ENCODE peak calls at places on chromosomes 4 and X, in eight cellular contexts. C, X, F, L, M, N, V and D are unnamed samples.

GRCh38 chr4:83785906-83786305 is 250.0 kb downstream of the GPAT3 start:
- DNase-seq in L (no peak), N (no peak), M (no peak), C (no peak), F (no peak), X (no peak), V (no peak), D (no peak)

GRCh38 chr4:137663376-137664054 is 131.2 kb upstream of the PCDH18 start:
- DNase-seq in N (peak; percentile 19), V (no peak), M (no peak), F (no peak), X (no peak), C (no peak), L (no peak), D (no peak)

GRCh38 chr4:8336412-8337075 is 67.0 kb downstream of the HTRA3 start:
- DNase-seq in F (no peak), L (no peak), C (no peak), N (no peak), M (no peak), V (no peak), X (no peak), D (no peak)

GRCh38 chr4:55173580-55173979 is 48.2 kb upstream of the KDR start:
- DNase-seq in M (no peak), F (peak; percentile 6), L (no peak), N (peak; percentile 51), C (no peak), V (no peak), X (no peak), D (no peak)

GRCh38 chrX:37685452-37686347 is at the start of gene XK:
- DNase-seq in X (peak; percentile 20), F (peak; percentile 76), M (peak; percentile 74), N (peak; percentile 39), C (peak; percentile 3), L (peak; percentile 33), V (peak; percentile 81), D (peak; percentile 48)

GRCh38 chr4:815464-816146 is 10.3 kb downstream of the CPLX1 start:
- DNase-seq in M (no peak), L (no peak), X (no peak), V (peak; percentile 17), F (no peak), N (no peak), C (no peak), D (no peak)

GRCh38 chr4:69376450-69376849 is 96.2 kb downstream of the UGT2B28 start:
- DNase-seq in F (no peak), X (no peak), C (no peak), V (no peak), N (no peak), L (no peak), M (no peak), D (no peak)

GRCh38 chr4:179989975-179990374 is 2253.2 kb upstream of the TENM3 start:
- DNase-seq in V (no peak), X (no peak), N (no peak), M (no peak), F (no peak), C (no peak), L (no peak), D (no peak)

GRCh38 chr4:83767017-83767541 is 231.2 kb downstream of the GPAT3 start:
- DNase-seq in X (no peak), V (no peak), C (no peak), N (no peak), M (no peak), L (no peak), F (no peak), D (no peak)

GRCh38 chr4:140229881-140230280 is 75.9 kb upstream of the MAML3 start:
- DNase-seq in N (no peak), C (no peak), V (no peak), F (no peak), M (no peak), X (no peak), L (no peak), D (no peak)

GRCh38 chrX:104254442-104255115 is at the start of gene ESX1:
- DNase-seq in X (no peak), L (no peak), N (peak; percentile 3), C (no peak), M (peak; percentile 48), V (no peak), F (peak; percentile 33), D (no peak)

GRCh38 chrX:45172890-45173289 is 27.8 kb downstream of the DIPK2B start:
- DNase-seq in F (peak; percentile 55), M (no peak), X (no peak), C (no peak), N (peak; percentile 58), V (no peak), L (no peak), D (no peak)

GRCh38 chr4:112173593-112174559 is 28.6 kb downstream of the FAM241A start:
- DNase-seq in N (no peak), F (no peak), C (no peak), V (no peak), X (no peak), L (no peak), M (no peak), D (no peak)

GRCh38 chrX:15679246-15679645 is 14.6 kb upstream of the CLTRN start:
- DNase-seq in M (no peak), F (no peak), X (no peak), C (no peak), N (no peak), L (no peak), V (no peak), D (peak; percentile 2)

DNA sequence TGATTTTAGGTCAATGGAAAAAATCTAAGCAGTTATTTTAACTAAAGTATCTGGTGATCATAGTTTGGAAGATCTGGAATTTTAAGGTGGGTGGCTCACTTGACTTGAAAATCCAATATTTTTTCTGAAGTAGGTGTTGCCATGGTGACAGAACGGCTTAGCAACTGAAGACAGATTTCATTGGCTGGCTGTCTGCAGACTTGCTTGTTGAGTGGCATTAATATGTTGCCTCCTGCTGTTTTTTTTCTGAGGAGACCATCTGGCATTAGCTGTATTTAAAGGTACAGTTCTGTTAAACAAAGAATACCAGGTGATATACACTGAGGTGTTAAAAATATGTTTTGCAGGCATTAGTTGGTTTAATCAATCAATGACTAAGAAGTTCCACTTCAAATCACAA is 19.8 kb downstream of the CPE start:
- DNase-seq in M (no peak), N (peak; percentile 42), X (no peak), L (no peak), V (no peak), C (no peak), F (peak; percentile 44), D (peak; percentile 80)
- H3K27ac ChIP-seq in M (no peak overlapping the region), N (no peak overlapping the region), X (no peak overlapping the region), L (no peak overlapping the region), V (no peak overlapping the region), C (no peak overlapping the region), F (no peak overlapping the region), D (peak overlapping the region; percentile 19)

GRCh38 chrX:66633541-66633940 is 5.3 kb downstream of the EDA2R start:
- DNase-seq in F (no peak), N (peak; percentile 51), C (no peak), V (no peak), L (no peak), M (no peak), X (no peak), D (no peak)

GRCh38 chrX:66632986-66633385 is 5.9 kb downstream of the EDA2R start:
- DNase-seq in V (no peak), F (no peak), L (no peak), M (no peak), N (peak; percentile 18), C (no peak), X (no peak), D (no peak)

GRCh38 chrX:66635360-66635759 is 3.5 kb downstream of the EDA2R start:
- DNase-seq in X (no peak), F (peak; percentile 17), L (no peak), N (peak; percentile 45), V (no peak), M (no peak), C (no peak), D (no peak)

GRCh38 chrX:66632473-66632872 is 6.4 kb downstream of the EDA2R start:
- DNase-seq in F (no peak), X (no peak), C (no peak), M (no peak), L (no peak), N (no peak), V (no peak), D (no peak)

GRCh38 chrX:66634272-66634671 is 4.6 kb downstream of the EDA2R start:
- DNase-seq in N (no peak), X (no peak), C (no peak), V (no peak), M (no peak), F (no peak), L (no peak), D (no peak)
- H3K27ac ChIP-seq in N (peak overlapping the region; percentile 51), X (no peak overlapping the region), C (no peak overlapping the region), V (no peak overlapping the region), M (no peak overlapping the region), F (peak overlapping the region; percentile 10), L (no peak overlapping the region), D (no peak overlapping the region)

DNA sequence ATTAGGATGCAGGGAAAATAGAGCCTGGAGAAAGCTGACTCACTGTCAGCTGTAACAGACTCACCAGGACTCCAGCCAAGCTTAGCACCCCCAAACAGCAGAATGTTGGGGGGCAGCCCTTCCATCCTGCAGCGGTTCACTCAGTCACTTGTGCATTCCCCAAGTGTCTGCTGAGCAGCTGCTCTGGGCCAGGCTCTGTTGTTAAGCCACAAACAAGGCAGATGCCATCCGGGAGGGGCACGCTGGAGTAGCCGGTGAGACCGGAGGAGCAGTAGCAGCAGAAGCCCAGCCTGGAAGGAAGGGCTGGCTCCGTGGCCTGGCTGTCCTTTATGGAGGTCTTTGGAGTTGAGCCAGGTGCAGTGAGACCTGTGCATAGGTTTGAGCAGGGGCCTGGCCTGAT is 22.0 kb downstream of the CCNQ start:
- DNase-seq in V (no peak), X (no peak), F (no peak), N (no peak), M (no peak), C (no peak), L (no peak), D (no peak)
- H3K27ac ChIP-seq in V (no peak overlapping the region), X (no peak overlapping the region), F (no peak overlapping the region), N (no peak overlapping the region), M (no peak overlapping the region), C (no peak overlapping the region), L (no peak overlapping the region), D (no peak overlapping the region)

GRCh38 chr4:129093173-129093974 is at the start of gene SCLT1:
- DNase-seq in N (peak; percentile 99), V (peak; percentile 100), F (peak; percentile 97), L (peak; percentile 99), M (peak; percentile 98), C (peak; percentile 93), X (peak; percentile 94), D (peak; percentile 91)
- H3K27ac ChIP-seq in N (peak within 1 kb of the TSS; percentile 99), V (peak within 1 kb of the TSS; percentile 96), F (peak within 1 kb of the TSS; percentile 83), L (peak within 1 kb of the TSS; percentile 97), M (peak within 1 kb of the TSS; percentile 21), C (peak within 1 kb of the TSS; percentile 98), X (peak within 1 kb of the TSS; percentile 95), D (peak within 1 kb of the TSS; percentile 95)

GRCh38 chr4:183304538-183304937 is 15.5 kb downstream of the CLDN22 start:
- DNase-seq in N (no peak), X (no peak), F (no peak), V (no peak), C (no peak), M (no peak), L (no peak), D (no peak)
- H3K27ac ChIP-seq in N (no peak overlapping the region), X (no peak overlapping the region), F (no peak overlapping the region), V (no peak overlapping the region), C (no peak overlapping the region), M (no peak overlapping the region), L (no peak overlapping the region), D (no peak overlapping the region)

DNA sequence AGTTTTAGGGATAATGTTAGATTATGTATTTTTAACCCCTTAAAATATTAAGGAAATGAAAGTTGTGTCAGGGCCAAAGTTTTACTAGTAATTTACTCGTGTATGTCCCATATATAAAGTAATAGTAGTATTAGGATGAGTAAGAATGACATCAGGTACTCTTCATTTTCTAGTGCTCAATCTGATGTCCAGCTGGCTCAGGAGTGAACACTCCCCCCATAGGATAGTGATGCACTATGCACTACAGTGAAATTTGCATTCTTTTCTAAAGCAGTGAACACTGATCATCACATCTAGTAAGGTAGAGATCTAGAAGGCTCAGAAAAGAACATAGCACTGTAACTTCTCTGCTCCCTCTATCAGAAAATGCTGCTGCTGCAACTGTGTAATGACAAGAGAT is 409.7 kb downstream of the GLUD2 start:
- DNase-seq in F (no peak), N (no peak), X (no peak), C (no peak), M (no peak), L (no peak), V (no peak), D (no peak)
- H3K27ac ChIP-seq in F (no peak overlapping the region), N (no peak overlapping the region), X (no peak overlapping the region), C (no peak overlapping the region), M (no peak overlapping the region), L (no peak overlapping the region), V (no peak overlapping the region), D (no peak overlapping the region)